ENCODE peak calls at places on chromosomes 5 and 9, in ten cellular contexts. F is lung, P is endothelial cell, A is AG10803, L is AG09309, I is ovary, C is Calu3, H is AG04450, M is GM13977, V is transverse colon. U is an unnamed sample.

GRCh38 chr5:169064093-169064492 is 236.8 kb downstream of the SLIT3 start:
- DNase-seq in F (peak; percentile 62), P (no peak), A (peak; percentile 52), L (no peak), I (no peak), C (no peak), H (no peak), M (no peak), V (no peak), U (no peak)

GRCh38 chr9:32581512-32582143 is 8.7 kb upstream of the NDUFB6 start:
- DNase-seq in F (no peak), P (peak; percentile 55), A (peak; percentile 68), L (no peak), I (no peak), C (peak; percentile 49), H (peak; percentile 29), M (peak; percentile 43), V (no peak), U (peak; percentile 51)

GRCh38 chr5:64806537-64806936 is 37.8 kb downstream of the CWC27 start:
- DNase-seq in F (no peak), P (no peak), A (no peak), L (no peak), I (no peak), C (no peak), H (no peak), M (no peak), V (no peak), U (no peak)

GRCh38 chr5:120465281-120465961 is 1.3 kb downstream of the PRR16 start:
- DNase-seq in F (no peak), P (peak; percentile 36), A (peak; percentile 72), L (peak; percentile 29), I (peak; percentile 52), C (no peak), H (no peak), M (peak; percentile 19), V (peak; percentile 11), U (peak; percentile 58)

GRCh38 chr5:147576646-147577535 is 67.0 kb upstream of the DPYSL3 start:
- DNase-seq in F (peak; percentile 57), P (peak; percentile 77), A (peak; percentile 26), L (no peak), I (peak; percentile 75), C (peak; percentile 81), H (no peak), M (peak; percentile 35), V (peak; percentile 53), U (peak; percentile 4)

GRCh38 chr9:6126377-6126776 is 89.2 kb upstream of the IL33 start:
- DNase-seq in F (no peak), P (no peak), A (no peak), L (no peak), I (no peak), C (no peak), H (no peak), M (no peak), V (no peak), U (no peak)

GRCh38 chr9:18606281-18606680 is 132.3 kb downstream of the ADAMTSL1 start:
- DNase-seq in F (no peak), P (no peak), A (no peak), L (no peak), I (no peak), C (no peak), H (no peak), M (no peak), V (no peak), U (no peak)

GRCh38 chr9:135043345-135043744 is 44.1 kb upstream of the OLFM1 start:
- DNase-seq in F (no peak), P (no peak), A (no peak), L (no peak), I (no peak), C (no peak), H (no peak), M (no peak), V (no peak), U (no peak)

GRCh38 chr5:43485406-43485805 is 1.7 kb upstream of the TMEM267 start:
- DNase-seq in F (no peak), P (no peak), A (no peak), L (no peak), I (no peak), C (peak; percentile 11), H (no peak), M (no peak), V (peak; percentile 28), U (no peak)

GRCh38 chr5:61678966-61679365 is 346.9 kb downstream of the ZSWIM6 start:
- DNase-seq in F (no peak), P (no peak), A (no peak), L (no peak), I (no peak), C (no peak), H (no peak), M (no peak), V (peak; percentile 46), U (no peak)

GRCh38 chr5:173243215-173243614 is 8.2 kb upstream of the NKX2-5 start:
- DNase-seq in F (no peak), P (no peak), A (no peak), L (no peak), I (no peak), C (no peak), H (no peak), M (no peak), V (no peak), U (no peak)

GRCh38 chr5:26326153-26326759 is 712.1 kb downstream of the CDH9 start:
- DNase-seq in F (no peak), P (no peak), A (peak; percentile 0), L (no peak), I (no peak), C (no peak), H (no peak), M (no peak), V (no peak), U (no peak)

GRCh38 chr5:26323794-26324193 is 714.6 kb downstream of the CDH9 start:
- DNase-seq in F (no peak), P (no peak), A (no peak), L (no peak), I (no peak), C (no peak), H (no peak), M (no peak), V (no peak), U (no peak)

GRCh38 chr5:26329562-26330189 is 708.7 kb downstream of the CDH9 start:
- DNase-seq in F (no peak), P (no peak), A (no peak), L (no peak), I (no peak), C (no peak), H (no peak), M (no peak), V (no peak), U (no peak)
- TF ChIP-seq CTCF in F (no peak), P (peak; percentile 41), A (peak; percentile 19), L (peak; percentile 4), I (no peak), C (no peak), H (no peak), M (peak; percentile 27), V (no peak), U (peak; percentile 56)

GRCh38 chr5:10140195-10140973 is 109.3 kb downstream of the ATPSCKMT start:
- DNase-seq in F (no peak), P (peak; percentile 26), A (peak; percentile 26), L (no peak), I (no peak), C (peak; percentile 12), H (no peak), M (no peak), V (no peak), U (peak; percentile 13)
- TF ChIP-seq CTCF in F (no peak), P (peak; percentile 23), A (peak; percentile 49), L (peak; percentile 40), I (no peak), C (peak; percentile 36), H (peak; percentile 40), M (no peak), V (no peak), U (peak; percentile 75)

DNA sequence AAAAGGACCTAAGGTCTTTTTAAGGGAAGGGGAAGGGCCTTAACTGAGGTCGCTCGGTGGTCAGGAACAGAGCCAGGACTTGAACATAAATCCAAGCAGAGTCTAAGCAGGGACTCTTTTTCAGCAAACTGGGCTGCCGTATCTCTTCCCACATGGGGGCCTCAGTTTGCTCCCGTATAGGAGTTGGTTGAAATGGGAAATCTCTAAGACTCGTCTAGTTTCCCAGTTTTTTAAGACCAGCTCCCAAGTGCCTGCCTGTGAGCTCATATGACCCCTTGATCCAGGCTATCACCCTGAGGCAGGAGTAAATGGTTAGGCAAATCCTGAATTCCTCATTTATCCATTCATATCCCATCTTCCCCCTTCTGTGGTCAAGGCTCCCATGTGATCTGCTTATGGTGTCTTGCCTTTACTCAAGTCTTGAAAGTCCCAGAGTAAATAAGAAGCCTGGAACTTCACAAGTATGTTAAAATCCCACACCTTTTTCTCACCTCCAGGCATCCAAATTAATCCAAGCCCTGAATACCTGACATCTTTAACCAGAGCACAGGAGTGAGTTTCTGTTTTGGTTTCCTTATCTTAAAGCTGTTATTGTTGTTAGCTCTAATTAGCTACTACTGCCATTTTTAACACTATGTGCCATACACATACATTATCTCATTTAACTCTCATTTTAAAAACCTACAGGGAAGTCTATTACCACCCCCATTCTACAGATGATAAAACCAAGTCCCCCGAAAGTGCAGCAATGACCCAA is 3.0 kb downstream of the ARSI start:
- DNase-seq in F (no peak), P (no peak), A (peak; percentile 46), L (peak; percentile 21), I (no peak), C (no peak), H (no peak), M (no peak), V (no peak), U (peak; percentile 25)
- TF ChIP-seq CTCF in F (no peak), P (no peak), A (no peak), L (no peak), I (no peak), C (no peak), H (no peak), M (no peak), V (no peak), U (no peak)

DNA sequence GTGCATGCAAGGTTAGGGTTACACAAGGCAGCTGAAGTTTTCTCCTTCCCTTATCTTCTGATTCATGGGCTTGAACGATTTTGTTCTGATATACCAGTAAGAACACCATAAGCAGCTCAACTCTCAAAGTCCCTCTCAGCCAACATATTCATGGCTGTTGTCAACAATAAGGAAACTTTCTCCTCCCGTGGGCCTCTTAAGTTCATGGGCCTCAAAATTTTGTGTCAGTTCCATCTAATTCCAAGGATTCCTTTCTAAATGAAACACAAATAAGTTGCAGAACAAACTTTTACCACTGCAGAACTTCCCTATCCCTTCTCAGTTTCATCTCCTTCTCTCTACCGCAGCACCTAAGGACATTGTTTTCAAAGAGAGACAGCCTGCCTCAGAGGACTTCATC is 23.6 kb upstream of the CAST start:
- DNase-seq in F (no peak), P (no peak), A (peak; percentile 63), L (no peak), I (no peak), C (no peak), H (no peak), M (no peak), V (no peak), U (no peak)
- TF ChIP-seq CTCF in F (no peak), P (no peak), A (no peak), L (no peak), I (no peak), C (no peak), H (no peak), M (no peak), V (no peak), U (no peak)

DNA sequence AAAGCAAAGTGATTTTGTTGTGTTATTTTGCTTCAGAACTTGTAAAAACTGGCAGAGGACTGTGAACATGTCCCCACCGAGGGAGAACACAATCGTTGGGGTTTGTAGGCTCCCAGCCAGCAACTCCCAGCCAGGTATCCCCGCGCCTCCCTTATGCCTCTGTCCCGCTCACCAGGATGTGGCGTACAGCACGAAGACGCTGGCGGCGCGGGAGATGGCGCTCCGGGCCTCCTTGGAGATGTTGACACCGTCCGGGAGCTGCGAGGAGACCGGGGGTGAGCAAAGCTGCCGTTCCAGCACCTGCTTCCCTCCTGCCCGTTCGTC is 630 bp downstream of the POLE3 start:
- DNase-seq in F (no peak), P (no peak), A (no peak), L (no peak), I (no peak), C (no peak), H (no peak), M (no peak), V (no peak), U (no peak)
- TF ChIP-seq CTCF in F (no peak), P (no peak), A (no peak), L (no peak), I (no peak), C (no peak), H (no peak), M (peak; percentile 3), V (no peak), U (no peak)